ENCODE peak calls at places on chromosome 4, in seven cellular contexts. F is body of pancreas, S is upper lobe of left lung, R is sigmoid colon, W is esophagus squamous epithelium, L is gastrocnemius medialis, H is tibial nerve. N is an unnamed sample. For H3K4me1, the result is how much of the 10 kb centered on the place peaks cover.

GRCh38 chr4:168999836-169000235 is 10.2 kb downstream of the CBR4 start:
- DNase-seq in H (no peak), S (no peak), R (no peak), W (no peak), L (no peak), F (no peak), N (no peak)

GRCh38 chr4:84800256-84800655 is 166.2 kb downstream of the WDFY3 start:
- DNase-seq in W (no peak), H (no peak), L (no peak), S (no peak), R (no peak), F (no peak), N (no peak)

GRCh38 chr4:107380836-107381438 is 339.1 kb downstream of the PAPSS1 start:
- DNase-seq in H (no peak), L (no peak), S (no peak), F (no peak), R (no peak), W (no peak), N (no peak)

GRCh38 chr4:8419222-8420041 is 21.1 kb downstream of the ACOX3 start:
- DNase-seq in F (no peak), L (peak), H (no peak), W (no peak), R (no peak), S (no peak), N (no peak)

GRCh38 chr4:7330031-7330596 is 104.6 kb downstream of the PSAPL1 start:
- DNase-seq in H (no peak), F (no peak), S (no peak), R (no peak), L (no peak), W (no peak), N (no peak)

GRCh38 chr4:38135201-38135600 is 175.0 kb downstream of the PTTG2 start:
- DNase-seq in F (no peak), L (no peak), H (no peak), R (no peak), S (no peak), W (no peak), N (no peak)

GRCh38 chr4:48409203-48409602 is 67.9 kb downstream of the SLAIN2 start:
- DNase-seq in W (no peak), F (no peak), H (no peak), S (no peak), R (no peak), L (no peak), N (no peak)

GRCh38 chr4:24688453-24688852 is 104.1 kb upstream of the DHX15 start:
- DNase-seq in R (no peak), L (no peak), S (no peak), F (no peak), W (no peak), H (no peak), N (peak)

GRCh38 chr4:133058701-133059100 is 90.4 kb upstream of the PCDH10 start:
- DNase-seq in W (no peak), S (no peak), R (no peak), H (no peak), L (no peak), F (no peak), N (no peak)

GRCh38 chr4:150501019-150501727 is 80.8 kb upstream of the MAB21L2 start:
- DNase-seq in R (no peak), H (no peak), L (no peak), W (no peak), S (no peak), F (no peak), N (no peak)

GRCh38 chr4:108170729-108171540 is 2.2 kb upstream of the LEF1 start:
- DNase-seq in S (no peak), H (no peak), W (no peak), L (no peak), R (no peak), F (no peak), N (no peak)

GRCh38 chr4:121408-122084 is 2.8 kb upstream of the ZNF718 start:
- DNase-seq in W (no peak), L (no peak), H (no peak), S (no peak), R (no peak), F (no peak), N (no peak)

GRCh38 chr4:7537853-7538252 is 103.1 kb upstream of the PSAPL1 start:
- DNase-seq in F (no peak), H (no peak), W (no peak), S (no peak), L (no peak), R (no peak), N (no peak)

GRCh38 chr4:119794681-119795080 is 166.1 kb upstream of the PDE5A start:
- DNase-seq in H (no peak), L (no peak), R (no peak), W (no peak), F (no peak), S (no peak), N (no peak)

GRCh38 chr4:76626686-76627465 is 191.8 kb downstream of the SHROOM3 start:
- DNase-seq in L (no peak), R (no peak), H (no peak), W (no peak), S (no peak), F (no peak), N (no peak)

GRCh38 chr4:45292844-45293243 is 566.5 kb upstream of the GNPDA2 start:
- DNase-seq in S (no peak), F (no peak), L (no peak), R (no peak), H (no peak), W (no peak), N (no peak)

GRCh38 chr4:65508169-65508568 is 162.1 kb downstream of the EPHA5 start:
- DNase-seq in W (no peak), S (no peak), R (no peak), H (no peak), L (no peak), F (no peak), N (no peak)

GRCh38 chr4:38113136-38113535 is 152.9 kb downstream of the PTTG2 start:
- DNase-seq in S (no peak), R (no peak), W (no peak), F (no peak), L (no peak), H (no peak), N (no peak)

GRCh38 chr4:110982486-110982885 is 359.6 kb upstream of the PITX2 start:
- DNase-seq in S (no peak), R (no peak), W (no peak), L (no peak), F (no peak), H (no peak), N (no peak)

GRCh38 chr4:1407657-1408333 is 1.6 kb upstream of the NKX1-1 start:
- DNase-seq in R (no peak), F (no peak), S (peak), L (no peak), H (no peak), W (no peak), N (no peak)

GRCh38 chr4:57378766-57379165 is 268.6 kb upstream of the IGFBP7 start:
- DNase-seq in W (no peak), L (no peak), S (no peak), R (no peak), F (no peak), H (no peak), N (no peak)

GRCh38 chr4:181618896-181619295 is 624.3 kb upstream of the TENM3 start:
- DNase-seq in F (no peak), L (no peak), R (no peak), H (no peak), S (no peak), W (no peak), N (no peak)

GRCh38 chr4:82721819-82722423 is 76.7 kb downstream of the SCD5 start:
- DNase-seq in F (peak), W (no peak), H (no peak), R (no peak), S (no peak), L (no peak), N (no peak)

GRCh38 chr4:101393256-101393655 is 45.9 kb upstream of the PPP3CA start:
- DNase-seq in L (no peak), R (no peak), S (no peak), W (no peak), F (no peak), H (no peak), N (no peak)

GRCh38 chr4:108345862-108346530 is 177.3 kb upstream of the LEF1 start:
- DNase-seq in F (no peak), W (no peak), S (no peak), R (no peak), L (no peak), H (no peak), N (no peak)

GRCh38 chr4:7358100-7358735 is 76.5 kb downstream of the PSAPL1 start:
- DNase-seq in S (no peak), L (peak), H (no peak), F (no peak), W (no peak), R (peak), N (no peak)

GRCh38 chr4:27594917-27595316 is 734.3 kb downstream of the STIM2 start:
- DNase-seq in R (no peak), H (no peak), S (no peak), F (no peak), W (no peak), L (no peak), N (no peak)

GRCh38 chr4:99102634-99103033 is 14.0 kb upstream of the ADH5 start:
- DNase-seq in W (no peak), F (no peak), S (no peak), R (no peak), H (no peak), L (no peak), N (peak)

GRCh38 chr4:152535236-152535902 is 523 bp downstream of the FBXW7 start:
- DNase-seq in S (peak), W (no peak), L (no peak), H (no peak), F (peak), R (peak), N (no peak)

GRCh38 chr4:152536545-152537182 is 772 bp upstream of the FBXW7 start:
- DNase-seq in H (peak), W (no peak), L (no peak), R (no peak), S (no peak), F (no peak), N (no peak)

GRCh38 chr4:152534541-152535231 is 1.2 kb downstream of the FBXW7 start:
- DNase-seq in F (peak), W (no peak), L (peak), R (no peak), S (peak), H (no peak), N (no peak)

GRCh38 chr4:152537881-152538280 is 2.0 kb upstream of the FBXW7 start:
- DNase-seq in R (no peak), S (no peak), W (no peak), L (no peak), H (no peak), F (no peak), N (no peak)

GRCh38 chr4:152535903-152536544 is at the start of gene FBXW7:
- DNase-seq in F (peak), S (peak), L (peak), W (peak), R (peak), H (peak), N (peak)
- TF ChIP-seq POLR2A in F (peak), S (peak), L (peak), W (peak), R (peak), H (peak), N (peak)

GRCh38 chr4:52266537-52267137 is 215.5 kb downstream of the SPATA18 start:
- DNase-seq in H (no peak), W (no peak), L (peak), S (no peak), R (peak), F (peak), N (peak)

GRCh38 chr4:52265781-52266525 is 214.8 kb downstream of the SPATA18 start:
- DNase-seq in H (no peak), W (no peak), R (no peak), S (no peak), L (no peak), F (no peak), N (peak)

GRCh38 chr4:52259978-52260377 is 208.9 kb downstream of the SPATA18 start:
- DNase-seq in W (no peak), F (no peak), H (no peak), R (no peak), S (no peak), L (no peak), N (no peak)

GRCh38 chr4:52263612-52264011 is 212.5 kb downstream of the SPATA18 start:
- DNase-seq in S (no peak), F (no peak), L (peak), R (no peak), W (no peak), H (no peak), N (no peak)

GRCh38 chr4:52260507-52261302 is 209.6 kb downstream of the SPATA18 start:
- DNase-seq in S (no peak), H (no peak), R (peak), L (no peak), F (no peak), W (no peak), N (no peak)
- H3K4me1 ChIP-seq in S (under half), H (under half), R (under half), L (under half), F (under half), W (under half), N (under half)

DNA sequence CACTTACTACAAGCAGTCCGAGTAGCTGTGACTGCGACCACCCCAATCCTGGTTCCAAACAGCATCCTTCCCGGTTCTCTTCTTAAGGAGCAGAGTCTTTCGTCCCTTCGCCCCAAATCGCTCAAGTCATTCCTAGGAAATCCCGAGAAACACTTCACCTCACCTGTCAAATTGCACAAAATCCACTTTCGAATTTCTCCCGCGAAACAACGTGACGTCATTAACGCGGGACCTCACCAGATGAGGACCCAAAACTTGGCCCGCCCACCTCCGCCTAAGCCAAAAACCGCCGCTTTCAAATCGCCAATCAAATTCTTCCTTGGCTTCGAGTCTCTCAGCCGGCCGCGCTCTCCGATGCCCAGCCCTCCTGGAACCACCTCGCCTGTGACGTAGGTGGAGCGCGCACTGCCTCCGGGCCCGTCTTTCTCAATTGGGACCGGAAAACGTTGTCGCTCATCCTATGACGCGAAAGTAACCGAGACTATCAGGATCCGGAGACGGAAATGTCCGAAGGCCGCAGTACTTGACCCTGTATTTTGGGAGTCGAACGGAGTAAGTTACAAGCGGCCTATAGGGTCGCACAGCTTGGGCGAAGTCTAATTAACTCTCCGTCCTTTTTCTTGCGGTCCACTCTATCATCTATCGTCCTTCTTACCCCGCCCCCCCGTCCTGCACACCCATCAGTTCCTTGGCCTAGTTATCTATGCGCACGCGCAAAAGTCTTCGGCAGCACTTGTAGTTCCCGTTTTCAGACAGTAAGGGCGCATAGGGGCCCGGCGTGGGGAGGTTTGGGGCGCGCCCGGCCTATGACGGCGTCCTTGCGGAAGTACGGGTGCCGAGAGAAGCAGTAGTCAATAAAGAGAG is at the start of the genes LARP7 and ZGRF1:
- DNase-seq in H (peak), S (peak), R (peak), F (peak), L (peak), W (peak), N (peak)
- TF ChIP-seq POLR2A in H (no peak), S (no peak), R (no peak), F (peak), L (peak), W (peak), N (no peak)

DNA sequence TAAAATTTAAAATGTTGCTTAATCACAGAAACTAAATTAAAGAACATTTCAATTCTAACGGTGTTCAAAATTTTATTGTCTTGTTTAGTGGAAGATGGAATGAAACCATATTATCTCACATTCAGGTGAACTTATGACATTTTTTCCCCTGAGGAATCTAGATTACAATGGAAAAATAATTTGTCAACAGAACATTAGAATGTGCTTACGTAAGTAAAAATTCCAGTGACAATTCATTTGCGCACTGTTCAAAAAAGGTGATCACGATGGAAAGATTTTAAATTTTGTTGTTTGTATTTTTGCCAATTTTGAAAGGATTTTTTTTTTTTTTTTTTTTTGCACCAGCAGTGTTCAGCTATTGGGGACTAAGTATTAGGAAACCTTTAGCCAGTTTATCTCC is 23.3 kb upstream of the SORBS2 start:
- DNase-seq in H (no peak), F (no peak), R (no peak), W (no peak), L (no peak), S (no peak), N (no peak)
- H3K4me1 ChIP-seq in H (under half), F (half or more), R (under half), W (under half), L (under half), S (under half), N (under half)

DNA sequence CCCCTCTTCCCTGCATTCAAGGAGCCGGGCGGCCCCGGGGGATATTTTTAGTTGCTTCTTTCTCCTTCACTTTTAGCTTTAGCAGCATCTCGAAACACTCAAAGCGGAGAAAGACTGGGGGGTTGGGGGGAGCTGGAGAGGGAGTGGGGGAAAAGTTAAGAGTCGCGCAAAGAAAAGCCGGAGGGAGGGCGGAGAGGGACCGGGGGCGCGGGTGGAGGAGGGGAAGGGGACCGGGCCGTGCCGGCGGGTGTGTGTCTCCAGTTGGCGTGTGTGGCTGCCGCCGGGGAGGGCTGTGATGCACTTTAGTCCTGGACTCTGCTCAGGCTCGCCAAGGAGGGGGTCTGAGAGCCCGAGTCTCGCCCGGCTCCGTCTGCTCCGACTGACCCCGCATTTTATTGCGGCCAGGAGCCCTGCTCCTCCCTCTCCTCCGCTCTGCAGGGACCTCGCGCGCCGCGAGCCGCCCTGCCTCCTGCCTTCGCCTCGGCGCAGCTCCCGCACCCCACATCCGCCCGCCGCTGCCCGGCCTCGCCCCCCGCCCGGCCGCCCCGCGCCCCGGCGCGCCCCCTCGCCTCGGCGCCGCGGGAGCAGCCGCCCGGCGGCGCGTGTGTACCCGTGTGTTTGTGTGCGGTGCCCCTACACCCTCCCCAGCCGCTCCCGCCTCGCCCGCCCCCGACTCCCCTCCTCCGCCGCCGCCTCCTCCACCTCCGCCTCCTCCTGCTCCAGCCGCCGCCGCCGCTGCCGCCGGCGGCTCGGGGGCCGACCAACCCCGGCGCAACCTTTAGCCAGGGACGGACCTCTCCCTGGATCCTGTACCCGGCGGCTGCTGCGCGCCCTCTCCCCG is 1.4 kb downstream of the ZNF827 start:
- DNase-seq in L (peak), W (peak), S (peak), F (peak), H (peak), R (peak), N (peak)
- TF ChIP-seq POLR2A in L (peak), W (peak), S (no peak), F (peak), H (no peak), R (peak), N (no peak)

GRCh38 chr4:152095701-152096070 is 334.9 kb upstream of the GATB start:
- DNase-seq in L (no peak), S (no peak), W (no peak), F (no peak), R (no peak), H (no peak), N (no peak)
- H3K4me1 ChIP-seq in L (under half), S (under half), W (under half), F (under half), R (under half), H (under half), N (under half)

GRCh38 chr4:70993181-70994068 is at the start of gene DCK:
- DNase-seq in F (peak), L (peak), S (peak), W (peak), R (peak), H (peak), N (peak)
- TF ChIP-seq POLR2A in F (peak), L (peak), S (peak), W (peak), R (peak), H (peak), N (no peak)

GRCh38 chr4:25813705-25814104 is 49.1 kb downstream of the SEL1L3 start:
- DNase-seq in H (peak), S (no peak), W (no peak), R (no peak), F (no peak), L (no peak), N (no peak)
- H3K4me1 ChIP-seq in H (under half), S (under half), W (under half), R (under half), F (under half), L (under half), N (under half)

N was measured in esophagus muscularis mucosa.